ENCODE peak calls at places on chromosomes 1 and 21, in five cellular contexts. One of them, this sample, is unnamed.

GRCh38 chr1:58898739-58899580 is 115.1 kb upstream of the JUN start:
- DNase-seq in non-pigmented ciliary epithelial cell: no peak
- DNase-seq in anterior cingulate cortex: no peak
- DNase-seq in HFF-Myc: no peak
- DNase-seq in GM20000: no peak
- DNase-seq in this sample: no peak

GRCh38 chr1:22872971-22873664 is 99.5 kb downstream of the LACTBL1 start:
- DNase-seq in HFF-Myc: no peak
- DNase-seq in GM20000: no peak
- DNase-seq in anterior cingulate cortex: no peak
- DNase-seq in non-pigmented ciliary epithelial cell: no peak
- DNase-seq in this sample: no peak

GRCh38 chr1:153506831-153507413 is 28.9 kb downstream of the S100A6 start:
- DNase-seq in non-pigmented ciliary epithelial cell: peak
- DNase-seq in HFF-Myc: peak
- DNase-seq in GM20000: no peak
- DNase-seq in anterior cingulate cortex: peak
- DNase-seq in this sample: no peak

GRCh38 chr1:175591083-175591743 is 152.2 kb downstream of the TNR start:
- DNase-seq in HFF-Myc: no peak
- DNase-seq in anterior cingulate cortex: no peak
- DNase-seq in GM20000: no peak
- DNase-seq in non-pigmented ciliary epithelial cell: no peak
- DNase-seq in this sample: no peak

GRCh38 chr1:240941706-240942370 is 329.9 kb upstream of the GREM2 start:
- DNase-seq in HFF-Myc: no peak
- DNase-seq in GM20000: no peak
- DNase-seq in non-pigmented ciliary epithelial cell: no peak
- DNase-seq in anterior cingulate cortex: no peak
- DNase-seq in this sample: no peak

GRCh38 chr21:32184485-32184884 is 94.4 kb downstream of the MIS18A start:
- DNase-seq in anterior cingulate cortex: no peak
- DNase-seq in GM20000: no peak
- DNase-seq in non-pigmented ciliary epithelial cell: no peak
- DNase-seq in HFF-Myc: no peak
- DNase-seq in this sample: no peak

GRCh38 chr1:44423706-44424546 is 18.9 kb downstream of the RNF220 start:
- DNase-seq in GM20000: peak
- DNase-seq in anterior cingulate cortex: peak
- DNase-seq in non-pigmented ciliary epithelial cell: no peak
- DNase-seq in HFF-Myc: peak
- DNase-seq in this sample: no peak

GRCh38 chr1:211517006-211517405 is 25.0 kb upstream of the RD3 start:
- DNase-seq in anterior cingulate cortex: no peak
- DNase-seq in non-pigmented ciliary epithelial cell: no peak
- DNase-seq in HFF-Myc: no peak
- DNase-seq in GM20000: no peak
- DNase-seq in this sample: no peak

GRCh38 chr1:159492575-159493323 is 43.1 kb downstream of the OR10J5 start:
- DNase-seq in non-pigmented ciliary epithelial cell: peak
- DNase-seq in HFF-Myc: no peak
- DNase-seq in anterior cingulate cortex: no peak
- DNase-seq in GM20000: no peak
- DNase-seq in this sample: no peak

GRCh38 chr1:65339866-65340483 is 30.6 kb downstream of the DNAJC6 start:
- DNase-seq in GM20000: no peak
- DNase-seq in anterior cingulate cortex: no peak
- DNase-seq in HFF-Myc: peak
- DNase-seq in non-pigmented ciliary epithelial cell: no peak
- DNase-seq in this sample: no peak

GRCh38 chr1:203512830-203513578 is 19.1 kb downstream of the OPTC start:
- DNase-seq in non-pigmented ciliary epithelial cell: peak
- DNase-seq in GM20000: peak
- DNase-seq in HFF-Myc: peak
- DNase-seq in anterior cingulate cortex: peak
- DNase-seq in this sample: no peak

GRCh38 chr1:229897540-229897939 is 169.5 kb upstream of the GALNT2 start:
- DNase-seq in non-pigmented ciliary epithelial cell: no peak
- DNase-seq in GM20000: no peak
- DNase-seq in HFF-Myc: no peak
- DNase-seq in anterior cingulate cortex: peak
- DNase-seq in this sample: no peak

GRCh38 chr21:35428041-35428400 is 378.9 kb upstream of the RUNX1 start:
- DNase-seq in HFF-Myc: no peak
- DNase-seq in anterior cingulate cortex: no peak
- DNase-seq in non-pigmented ciliary epithelial cell: no peak
- DNase-seq in GM20000: no peak
- DNase-seq in this sample: no peak

GRCh38 chr21:21301013-21301412 is 302.8 kb downstream of the NCAM2 start:
- DNase-seq in non-pigmented ciliary epithelial cell: no peak
- DNase-seq in HFF-Myc: no peak
- DNase-seq in GM20000: no peak
- DNase-seq in anterior cingulate cortex: no peak
- DNase-seq in this sample: no peak

GRCh38 chr1:151909167-151910149 is at the start of gene THEM4:
- DNase-seq in non-pigmented ciliary epithelial cell: peak
- DNase-seq in anterior cingulate cortex: peak
- DNase-seq in HFF-Myc: peak
- DNase-seq in GM20000: peak
- DNase-seq in this sample: peak

GRCh38 chr1:110630770-110631663 is 24.9 kb upstream of the KCNA2 start:
- DNase-seq in non-pigmented ciliary epithelial cell: no peak
- DNase-seq in HFF-Myc: no peak
- DNase-seq in GM20000: peak
- DNase-seq in anterior cingulate cortex: peak
- DNase-seq in this sample: peak

GRCh38 chr1:160342520-160342919 is 530 bp downstream of the COPA start:
- DNase-seq in GM20000: no peak
- DNase-seq in HFF-Myc: no peak
- DNase-seq in non-pigmented ciliary epithelial cell: no peak
- DNase-seq in anterior cingulate cortex: no peak
- DNase-seq in this sample: no peak

GRCh38 chr1:230307213-230307612 is 118.9 kb downstream of the PGBD5 start:
- DNase-seq in anterior cingulate cortex: no peak
- DNase-seq in non-pigmented ciliary epithelial cell: no peak
- DNase-seq in HFF-Myc: no peak
- DNase-seq in GM20000: no peak
- DNase-seq in this sample: no peak

GRCh38 chr1:11777653-11778322 is 15.8 kb downstream of the C1orf167 start:
- DNase-seq in HFF-Myc: no peak
- DNase-seq in GM20000: no peak
- DNase-seq in anterior cingulate cortex: no peak
- DNase-seq in non-pigmented ciliary epithelial cell: no peak
- DNase-seq in this sample: no peak

GRCh38 chr1:36920801-36921405 is 113.4 kb downstream of the GRIK3 start:
- DNase-seq in anterior cingulate cortex: no peak
- DNase-seq in GM20000: no peak
- DNase-seq in non-pigmented ciliary epithelial cell: no peak
- DNase-seq in HFF-Myc: no peak
- DNase-seq in this sample: no peak

GRCh38 chr21:34670220-34670961 is 1.6 kb downstream of the CLIC6 start:
- DNase-seq in non-pigmented ciliary epithelial cell: no peak
- DNase-seq in GM20000: peak
- DNase-seq in HFF-Myc: no peak
- DNase-seq in anterior cingulate cortex: no peak
- DNase-seq in this sample: no peak

GRCh38 chr1:214551052-214551435 is 358 bp downstream of the PTPN14 start:
- DNase-seq in non-pigmented ciliary epithelial cell: no peak
- DNase-seq in GM20000: no peak
- DNase-seq in anterior cingulate cortex: no peak
- DNase-seq in HFF-Myc: no peak
- DNase-seq in this sample: no peak

GRCh38 chr1:117527566-117528102 is 78.2 kb upstream of the TENT5C start:
- DNase-seq in anterior cingulate cortex: no peak
- DNase-seq in HFF-Myc: no peak
- DNase-seq in non-pigmented ciliary epithelial cell: peak
- DNase-seq in GM20000: no peak
- DNase-seq in this sample: peak

GRCh38 chr1:64292399-64292798 is 89.0 kb downstream of the UBE2U start:
- DNase-seq in anterior cingulate cortex: no peak
- DNase-seq in HFF-Myc: no peak
- DNase-seq in GM20000: no peak
- DNase-seq in non-pigmented ciliary epithelial cell: no peak
- DNase-seq in this sample: no peak

GRCh38 chr1:2777428-2778219 is 23.9 kb downstream of the TTC34 start:
- DNase-seq in HFF-Myc: no peak
- DNase-seq in non-pigmented ciliary epithelial cell: no peak
- DNase-seq in GM20000: peak
- DNase-seq in anterior cingulate cortex: no peak
- DNase-seq in this sample: no peak

This sample was measured in occipital lobe.